ENCODE peak calls at places on chromosome 1, in four cellular contexts. N is GM12878, D is HepG2, F is H1. T is an unnamed sample.

GRCh38 chr1:25247829-25248754 is 838 bp upstream of the RSRP1 start:
- DNase-seq in N (no peak), D (no peak), F (no peak), T (peak; percentile 89)

GRCh38 chr1:175857756-175858155 is 114.4 kb upstream of the TNR start:
- DNase-seq in N (no peak), D (no peak), F (no peak), T (no peak)

GRCh38 chr1:227093309-227093708 is 153.2 kb downstream of the COQ8A start:
- DNase-seq in N (no peak), D (no peak), F (no peak), T (no peak)

GRCh38 chr1:71270394-71270793 is 189.6 kb upstream of the ZRANB2 start:
- DNase-seq in N (no peak), D (no peak), F (no peak), T (no peak)

GRCh38 chr1:89610457-89610991 is 22.4 kb upstream of the LRRC8C start:
- DNase-seq in N (no peak), D (no peak), F (no peak), T (no peak)

GRCh38 chr1:4733446-4734175 is 79.2 kb downstream of the AJAP1 start:
- DNase-seq in N (no peak), D (no peak), F (no peak), T (no peak)

GRCh38 chr1:52365746-52366516 is at the start of gene CC2D1B:
- DNase-seq in N (peak; percentile 94), D (peak; percentile 95), F (peak; percentile 99), T (peak; percentile 100)

GRCh38 chr1:47578862-47579419 is 141.1 kb downstream of the FOXD2 start:
- DNase-seq in N (no peak), D (no peak), F (no peak), T (no peak)

GRCh38 chr1:150972417-150972940 is 2.2 kb downstream of the CERS2 start:
- DNase-seq in N (no peak), D (no peak), F (no peak), T (no peak)
- TF ChIP-seq YY1 in N (no peak), D (no peak), F (no peak), T (no peak)

DNA sequence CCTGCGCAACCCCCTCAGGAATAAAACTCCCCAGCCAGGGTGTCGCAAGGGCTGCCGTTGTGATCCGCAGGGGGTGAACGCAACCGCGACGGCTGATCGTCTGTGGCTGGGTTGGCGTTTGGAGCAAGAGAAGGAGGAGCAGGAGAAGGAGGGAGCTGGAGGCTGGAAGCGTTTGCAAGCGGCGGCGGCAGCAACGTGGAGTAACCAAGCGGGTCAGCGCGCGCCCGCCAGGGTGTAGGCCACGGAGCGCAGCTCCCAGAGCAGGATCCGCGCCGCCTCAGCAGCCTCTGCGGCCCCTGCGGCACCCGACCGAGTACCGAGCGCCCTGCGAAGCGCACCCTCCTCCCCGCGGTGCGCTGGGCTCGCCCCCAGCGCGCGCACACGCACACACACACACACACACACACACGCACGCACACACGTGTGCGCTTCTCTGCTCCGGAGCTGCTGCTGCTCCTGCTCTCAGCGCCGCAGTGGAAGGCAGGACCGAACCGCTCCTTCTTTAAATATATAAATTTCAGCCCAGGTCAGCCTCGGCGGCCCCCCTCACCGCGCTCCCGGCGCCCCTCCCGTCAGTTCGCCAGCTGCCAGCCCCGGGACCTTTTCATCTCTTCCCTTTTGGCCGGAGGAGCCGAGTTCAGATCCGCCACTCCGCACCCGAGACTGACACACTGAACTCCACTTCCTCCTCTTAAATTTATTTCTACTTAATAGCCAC is 696 bp downstream of the TGFB2 start:
- DNase-seq in N (no peak), D (peak; percentile 7), F (no peak), T (no peak)
- TF ChIP-seq SUZ12 in N (no peak), D (no peak), F (peak; percentile 60), T (no peak)

GRCh38 chr1:156681196-156681595 is 4.0 kb upstream of the NES start:
- DNase-seq in N (no peak), D (no peak), F (no peak), T (no peak)
- H3K4me1 ChIP-seq in N (peaks cover 17% of the 10 kb centered on the region), D (peaks cover 31% of the 10 kb centered on the region), F (no peaks in the 10 kb centered on the region), T (peaks cover 6% of the 10 kb centered on the region)

GRCh38 chr1:236181059-236181458 is 38.7 kb downstream of the GPR137B start:
- DNase-seq in N (no peak), D (no peak), F (no peak), T (no peak)

GRCh38 chr1:236176337-236177336 is 34.3 kb downstream of the GPR137B start:
- DNase-seq in N (no peak), D (no peak), F (no peak), T (no peak)

GRCh38 chr1:236175642-236176336 is 33.5 kb downstream of the GPR137B start:
- DNase-seq in N (no peak), D (no peak), F (no peak), T (no peak)

GRCh38 chr1:236179634-236180033 is 37.3 kb downstream of the GPR137B start:
- DNase-seq in N (no peak), D (no peak), F (no peak), T (no peak)
- TF ChIP-seq YY1 in N (no peak), D (no peak), F (no peak), T (no peak)

DNA sequence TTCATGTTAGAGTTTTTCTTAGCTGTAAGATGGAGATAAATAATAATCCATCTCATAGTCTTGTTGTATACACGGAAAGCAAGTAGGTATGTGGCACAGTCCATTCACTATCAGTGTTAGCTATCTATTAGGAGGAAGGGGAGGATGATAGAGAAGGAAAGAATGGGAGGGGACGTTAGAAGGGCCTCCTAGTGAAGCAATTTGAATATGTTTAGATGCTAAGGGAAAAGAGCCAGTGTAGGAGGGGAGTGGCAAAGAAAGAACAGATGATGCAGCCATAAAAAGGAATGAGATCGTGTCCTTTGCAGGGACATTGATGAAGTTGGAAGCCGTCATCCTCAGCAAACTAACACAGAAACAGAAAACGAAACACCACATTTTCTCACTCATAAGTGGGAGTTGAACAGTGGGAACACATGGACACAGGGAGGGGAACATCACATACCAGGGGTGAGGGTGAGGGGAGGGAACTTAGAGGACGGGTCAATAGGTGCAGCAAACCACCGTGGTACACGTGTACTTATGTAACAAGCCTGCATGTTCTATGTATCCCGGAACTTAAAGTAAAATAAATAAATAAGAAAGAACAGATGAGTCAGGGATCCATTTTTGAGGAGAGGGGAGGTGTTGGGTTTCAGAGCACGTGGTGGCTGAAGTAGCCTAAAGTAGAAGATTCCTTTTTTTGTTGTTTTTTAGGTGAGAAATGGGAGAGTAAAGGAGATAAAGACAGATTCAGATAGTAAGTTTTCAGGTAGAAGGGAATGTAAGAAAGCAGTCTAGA is 124.1 kb downstream of the POU2F1 start:
- DNase-seq in N (no peak), D (no peak), F (no peak), T (no peak)
- TF ChIP-seq SUZ12 in N (no peak), D (no peak), F (no peak), T (no peak)

GRCh38 chr1:64921761-64922160 is 44.6 kb downstream of the JAK1 start:
- DNase-seq in N (no peak), D (peak; percentile 42), F (no peak), T (no peak)

GRCh38 chr1:64917328-64917861 is 49.0 kb downstream of the JAK1 start:
- DNase-seq in N (no peak), D (peak; percentile 60), F (no peak), T (no peak)

GRCh38 chr1:64915381-64916274 is 50.7 kb downstream of the JAK1 start:
- DNase-seq in N (no peak), D (peak; percentile 93), F (no peak), T (no peak)

GRCh38 chr1:64920936-64921589 is 45.3 kb downstream of the JAK1 start:
- DNase-seq in N (no peak), D (no peak), F (no peak), T (no peak)

GRCh38 chr1:64917907-64918306 is 48.4 kb downstream of the JAK1 start:
- DNase-seq in N (no peak), D (no peak), F (no peak), T (no peak)
- H3K4me1 ChIP-seq in N (peaks cover 7% of the 10 kb centered on the region), D (peaks cover 81% of the 10 kb centered on the region), F (peaks cover 3% of the 10 kb centered on the region), T (peaks cover 5% of the 10 kb centered on the region)

GRCh38 chr1:119771016-119771415 is 2.3 kb upstream of the HMGCS2 start:
- DNase-seq in N (no peak), D (no peak), F (no peak), T (no peak)
- TF ChIP-seq YY1 in N (no peak), D (no peak), F (no peak), T (no peak)

T was measured in NT2/D1.